ENCODE peak calls at places on chromosome 12, in seven cellular contexts. J is GM12878, V is SK-N-SH, T is HCT116, E is HepG2, K is H1, B is K562. I is an unnamed sample.

GRCh38 chr12:58584885-58585284 is 335.4 kb downstream of the LRIG3 start:
- DNase-seq in B (no peak), J (no peak), T (no peak), K (no peak), V (no peak), E (no peak), I (no peak)

GRCh38 chr12:106227641-106228319 is 20.0 kb downstream of the CKAP4 start:
- DNase-seq in E (peak; percentile 47), B (no peak), K (no peak), J (no peak), V (no peak), T (no peak), I (no peak)

GRCh38 chr12:28427046-28427445 is 236.8 kb downstream of the CCDC91 start:
- DNase-seq in E (no peak), V (no peak), T (no peak), B (no peak), K (no peak), J (no peak), I (no peak)

GRCh38 chr12:82529096-82529495 is 157.6 kb upstream of the TMTC2 start:
- DNase-seq in T (no peak), V (no peak), K (no peak), B (no peak), E (no peak), J (no peak), I (no peak)

GRCh38 chr12:20077618-20078017 is 290.7 kb upstream of the PDE3A start:
- DNase-seq in J (no peak), T (no peak), K (no peak), V (no peak), B (no peak), E (no peak), I (no peak)

GRCh38 chr12:56374726-56375597 is 12.3 kb upstream of the APOF start:
- DNase-seq in B (no peak), J (no peak), T (no peak), K (no peak), E (peak; percentile 62), V (no peak), I (no peak)

GRCh38 chr12:105334568-105334967 is 4.1 kb downstream of the C12orf75 start:
- DNase-seq in B (no peak), E (no peak), T (no peak), K (no peak), J (no peak), V (no peak), I (no peak)

GRCh38 chr12:123062682-123063426 is 82.4 kb downstream of the ARL6IP4 start:
- DNase-seq in J (no peak), V (no peak), E (peak; percentile 91), T (peak; percentile 18), K (no peak), B (peak; percentile 41), I (peak; percentile 88)

GRCh38 chr12:49109631-49110172 is 945 bp downstream of the LMBR1L start:
- DNase-seq in T (no peak), V (peak; percentile 34), J (no peak), K (no peak), E (no peak), B (no peak), I (no peak)

GRCh38 chr12:106767206-106767605 is 7.3 kb upstream of the RIC8B start:
- DNase-seq in T (no peak), K (no peak), B (no peak), J (no peak), E (no peak), V (no peak), I (no peak)

GRCh38 chr12:18135086-18135485 is 45.1 kb upstream of the RERGL start:
- DNase-seq in J (no peak), K (no peak), E (no peak), V (no peak), B (no peak), T (no peak), I (no peak)

GRCh38 chr12:57299514-57300016 is 48.6 kb upstream of the STAC3 start:
- DNase-seq in T (no peak), V (no peak), J (no peak), K (no peak), B (no peak), E (no peak), I (peak; percentile 54)

GRCh38 chr12:131726-132465 is 65.3 kb downstream of the IQSEC3 start:
- DNase-seq in B (no peak), V (no peak), K (no peak), E (no peak), J (no peak), T (no peak), I (no peak)

GRCh38 chr12:125683748-125684381 is 618.6 kb downstream of the AACS start:
- DNase-seq in V (peak; percentile 66), T (no peak), K (peak; percentile 57), E (peak; percentile 31), J (no peak), B (peak; percentile 6), I (no peak)

GRCh38 chr12:13112968-13113367 is 9.5 kb upstream of the GSG1 start:
- DNase-seq in B (no peak), K (no peak), V (no peak), E (no peak), T (no peak), J (no peak), I (no peak)

GRCh38 chr12:53223391-53224267 is 8.4 kb downstream of the RARG start:
- DNase-seq in V (peak; percentile 61), J (no peak), E (no peak), B (peak; percentile 54), K (no peak), T (no peak), I (no peak)

GRCh38 chr12:76020731-76021672 is 10.6 kb downstream of the PHLDA1 start:
- DNase-seq in T (peak; percentile 84), E (no peak), V (no peak), J (peak; percentile 19), K (no peak), B (peak; percentile 52), I (no peak)

GRCh38 chr12:49809369-49810158 is 18.6 kb downstream of the NCKAP5L start:
- DNase-seq in J (no peak), V (no peak), E (no peak), T (no peak), B (no peak), K (no peak), I (no peak)

GRCh38 chr12:111841750-111842555 is at the start of gene MAPKAPK5:
- DNase-seq in B (peak; percentile 99), E (peak; percentile 88), V (peak; percentile 98), T (peak; percentile 93), K (peak; percentile 86), J (peak; percentile 85), I (peak; percentile 99)

GRCh38 chr12:132456944-132457495 is 32.9 kb upstream of the FBRSL1 start:
- DNase-seq in V (no peak), E (no peak), K (no peak), B (no peak), J (no peak), T (no peak), I (no peak)

GRCh38 chr12:29547151-29547561 is 49.7 kb upstream of the OVCH1 start:
- DNase-seq in T (no peak), V (no peak), K (no peak), B (no peak), E (no peak), J (no peak), I (no peak)

GRCh38 chr12:55935742-55936151 is 4.8 kb downstream of the DGKA start:
- DNase-seq in E (no peak), V (no peak), B (no peak), K (no peak), J (no peak), T (no peak), I (no peak)

GRCh38 chr12:91023326-91024004 is 18.7 kb upstream of the EPYC start:
- DNase-seq in V (no peak), J (no peak), B (no peak), K (no peak), E (no peak), T (no peak), I (no peak)
- TF ChIP-seq JUND in V (peak; percentile 65), J (no peak), B (no peak), K (no peak), E (no peak), T (no peak), I (no peak)

GRCh38 chr12:7054925-7055324 is 5.6 kb upstream of the C1S start:
- DNase-seq in J (no peak), E (no peak), T (no peak), K (no peak), V (no peak), B (no peak), I (no peak)
- TF ChIP-seq JUND in J (no peak), E (no peak), T (no peak), K (no peak), V (no peak), B (no peak), I (no peak)

GRCh38 chr12:31773223-31773750 is 44.5 kb upstream of the AMN1 start:
- DNase-seq in T (no peak), J (no peak), B (no peak), V (peak; percentile 30), K (no peak), E (peak; percentile 88), I (no peak)
- TF ChIP-seq JUND in T (no peak), J (no peak), B (no peak), V (no peak), K (no peak), E (no peak), I (peak; percentile 56)

GRCh38 chr12:130476451-130476850 is 138.8 kb downstream of the PIWIL1 start:
- DNase-seq in B (no peak), V (no peak), J (no peak), E (no peak), T (no peak), K (no peak), I (no peak)

GRCh38 chr12:130474599-130474998 is 136.9 kb downstream of the PIWIL1 start:
- DNase-seq in B (no peak), V (no peak), T (no peak), J (no peak), E (no peak), K (no peak), I (no peak)

GRCh38 chr12:130470969-130471368 is 133.3 kb downstream of the PIWIL1 start:
- DNase-seq in B (no peak), K (no peak), J (no peak), T (no peak), V (no peak), E (no peak), I (no peak)

GRCh38 chr12:130477221-130477620 is 139.5 kb downstream of the PIWIL1 start:
- DNase-seq in B (no peak), T (no peak), V (no peak), K (no peak), E (no peak), J (no peak), I (no peak)

GRCh38 chr12:130473266-130473665 is 135.6 kb downstream of the PIWIL1 start:
- DNase-seq in J (no peak), B (no peak), E (no peak), T (no peak), K (no peak), V (no peak), I (no peak)
- TF ChIP-seq JUND in J (no peak), B (no peak), E (no peak), T (no peak), K (no peak), V (no peak), I (no peak)

GRCh38 chr12:119840617-119841016 is 36.5 kb downstream of the CIT start:
- DNase-seq in V (no peak), T (no peak), E (no peak), K (no peak), B (no peak), J (no peak), I (no peak)
- TF ChIP-seq JUND in V (no peak), T (no peak), E (no peak), K (no peak), B (no peak), J (no peak), I (no peak)

I was measured in T47D.